ENCODE peak calls at places on chromosome 22, in eight cellular contexts. G, W, B, P, D, E, Z and R are unnamed samples.

GRCh38 chr22:40216041-40216756 is 38.5 kb downstream of the TNRC6B start:
- DNase-seq in G (no peak), W (no peak), B (no peak), P (no peak), D (no peak), E (no peak), Z (no peak), R (no peak)

GRCh38 chr22:17575151-17575550 is 11.9 kb downstream of the SLC25A18 start:
- DNase-seq in G (no peak), W (no peak), B (no peak), P (no peak), D (no peak), E (no peak), Z (no peak), R (no peak)

GRCh38 chr22:46582281-46582811 is 37.8 kb upstream of the GRAMD4 start:
- DNase-seq in G (no peak), W (no peak), B (no peak), P (no peak), D (no peak), E (no peak), Z (no peak), R (peak)

GRCh38 chr22:49208768-49209252 is 618.9 kb downstream of the BRD1 start:
- DNase-seq in G (no peak), W (no peak), B (no peak), P (no peak), D (no peak), E (no peak), Z (no peak), R (peak)

GRCh38 chr22:46066691-46067090 is 83.6 kb upstream of the PPARA start:
- DNase-seq in G (no peak), W (peak), B (no peak), P (no peak), D (no peak), E (peak), Z (peak), R (no peak)

GRCh38 chr22:38292694-38293093 is 19.9 kb upstream of the TMEM184B start:
- DNase-seq in G (no peak), W (no peak), B (no peak), P (no peak), D (no peak), E (no peak), Z (no peak), R (no peak)

GRCh38 chr22:19998232-19998951 is 18.2 kb downstream of the ARVCF start:
- DNase-seq in G (no peak), W (no peak), B (no peak), P (no peak), D (no peak), E (no peak), Z (no peak), R (no peak)

GRCh38 chr22:40469181-40469580 is 98.8 kb downstream of the SGSM3 start:
- DNase-seq in G (no peak), W (no peak), B (no peak), P (no peak), D (no peak), E (no peak), Z (no peak), R (no peak)

GRCh38 chr22:46057762-46058420 is 80.9 kb upstream of the WNT7B start:
- DNase-seq in G (no peak), W (peak), B (no peak), P (no peak), D (no peak), E (peak), Z (peak), R (peak)

GRCh38 chr22:26483043-26483438 is 542 bp downstream of the HPS4 start:
- DNase-seq in G (no peak), W (no peak), B (no peak), P (no peak), D (no peak), E (no peak), Z (no peak), R (no peak)

GRCh38 chr22:25749420-25750169 is 7.6 kb downstream of the MYO18B start:
- DNase-seq in G (no peak), W (no peak), B (no peak), P (no peak), D (no peak), E (no peak), Z (no peak), R (no peak)

GRCh38 chr22:19886605-19887250 is 32.1 kb upstream of the GNB1L start:
- DNase-seq in G (no peak), W (peak), B (no peak), P (no peak), D (no peak), E (peak), Z (peak), R (no peak)

GRCh38 chr22:28955817-28956216 is 72.4 kb downstream of the ZNRF3 start:
- DNase-seq in G (no peak), W (no peak), B (peak), P (no peak), D (no peak), E (no peak), Z (no peak), R (no peak)

GRCh38 chr22:30159561-30160353 is 79.5 kb downstream of the HORMAD2 start:
- DNase-seq in G (no peak), W (peak), B (no peak), P (no peak), D (no peak), E (peak), Z (no peak), R (no peak)

GRCh38 chr22:48729499-48730171 is 1098.0 kb downstream of the BRD1 start:
- DNase-seq in G (no peak), W (no peak), B (no peak), P (no peak), D (no peak), E (no peak), Z (no peak), R (no peak)